ENCODE peak calls at places on chromosomes 2 and 18, in six cellular contexts. Z is upper lobe of right lung; L is keratinocyte; R is CD8-positive, alpha-beta T cell; V is lower lobe of right lung; U is left ventricle myocardium inferior. F is an unnamed sample. For H3K36me3, the result is how much of the 10 kb centered on the place peaks cover.

GRCh38 chr2:168466190-168466737 is 10.2 kb downstream of the CERS6 start:
- DNase-seq in Z (no peak), L (no peak), R (no peak), V (no peak), U (no peak), F (no peak)

GRCh38 chr2:120353931-120354330 is 8.0 kb downstream of the INHBB start:
- DNase-seq in Z (no peak), L (no peak), R (no peak), V (no peak), U (no peak), F (no peak)

GRCh38 chr2:235709969-235710879 is 216.4 kb downstream of the AGAP1 start:
- DNase-seq in Z (no peak), L (no peak), R (no peak), V (no peak), U (no peak), F (no peak)

GRCh38 chr18:7116001-7116831 is 1.4 kb downstream of the LAMA1 start:
- DNase-seq in Z (no peak), L (no peak), R (no peak), V (no peak), U (no peak), F (no peak)

GRCh38 chr18:57353137-57353939 is 981 bp downstream of the ST8SIA3 start:
- DNase-seq in Z (no peak), L (no peak), R (no peak), V (no peak), U (no peak), F (peak)

GRCh38 chr18:6373187-6373586 is 41.5 kb downstream of the L3MBTL4 start:
- DNase-seq in Z (no peak), L (no peak), R (no peak), V (no peak), U (no peak), F (no peak)

GRCh38 chr2:98348066-98348561 is 1.9 kb downstream of the CNGA3 start:
- DNase-seq in Z (no peak), L (no peak), R (no peak), V (no peak), U (no peak), F (peak)

GRCh38 chr2:215601990-215602721 is 166.3 kb upstream of the FN1 start:
- DNase-seq in Z (no peak), L (no peak), R (no peak), V (no peak), U (no peak), F (no peak)

GRCh38 chr18:13700153-13700552 is 26.2 kb downstream of the FAM210A start:
- DNase-seq in Z (no peak), L (no peak), R (no peak), V (no peak), U (no peak), F (no peak)

GRCh38 chr2:96580771-96581170 is 44.2 kb downstream of the ARID5A start:
- DNase-seq in Z (no peak), L (no peak), R (no peak), V (no peak), U (no peak), F (no peak)

GRCh38 chr2:166419616-166419934 is 43.8 kb upstream of the SCN9A start:
- DNase-seq in Z (no peak), L (peak), R (no peak), V (no peak), U (no peak), F (no peak)

GRCh38 chr2:127050803-127051115 is 56.2 kb downstream of the BIN1 start:
- DNase-seq in Z (peak), L (no peak), R (no peak), V (no peak), U (peak), F (peak)

GRCh38 chr2:219118504-219118903 is 42.1 kb downstream of the NHEJ1 start:
- DNase-seq in Z (no peak), L (no peak), R (no peak), V (no peak), U (peak), F (no peak)

GRCh38 chr18:42338683-42339082 is 383.6 kb downstream of the PIK3C3 start:
- DNase-seq in Z (no peak), L (no peak), R (no peak), V (no peak), U (no peak), F (no peak)

GRCh38 chr18:23053756-23054457 is 81.4 kb upstream of the CABLES1 start:
- DNase-seq in Z (no peak), L (no peak), R (no peak), V (no peak), U (no peak), F (peak)

GRCh38 chr2:126678278-126679073 is 22.5 kb downstream of the GYPC start:
- DNase-seq in Z (no peak), L (no peak), R (no peak), V (no peak), U (no peak), F (no peak)

GRCh38 chr2:64770137-64770780 is 116.5 kb upstream of the SERTAD2 start:
- DNase-seq in Z (no peak), L (no peak), R (no peak), V (no peak), U (no peak), F (no peak)

GRCh38 chr18:38397094-38397493 is 831.5 kb upstream of the CELF4 start:
- DNase-seq in Z (no peak), L (no peak), R (no peak), V (no peak), U (no peak), F (no peak)

GRCh38 chr2:98543214-98543613 is 65.1 kb downstream of the COA5 start:
- DNase-seq in Z (no peak), L (no peak), R (no peak), V (no peak), U (no peak), F (no peak)

GRCh38 chr2:224929512-224929911 is 112.8 kb downstream of the DOCK10 start:
- DNase-seq in Z (no peak), L (no peak), R (no peak), V (no peak), U (no peak), F (no peak)

GRCh38 chr2:62505649-62506420 is at the start of gene TMEM17:
- DNase-seq in Z (peak), L (no peak), R (peak), V (peak), U (peak), F (peak)

GRCh38 chr18:59765343-59765742 is 68.1 kb upstream of the CCBE1 start:
- DNase-seq in Z (no peak), L (no peak), R (no peak), V (no peak), U (no peak), F (no peak)

GRCh38 chr2:29000481-29000880 is 19.4 kb downstream of the TOGARAM2 start:
- DNase-seq in Z (peak), L (no peak), R (peak), V (peak), U (peak), F (no peak)

GRCh38 chr2:232485333-232485756 is 2.3 kb downstream of the ECEL1 start:
- DNase-seq in Z (peak), L (no peak), R (no peak), V (peak), U (no peak), F (no peak)

GRCh38 chr18:69787825-69788547 is 159.7 kb downstream of the CD226 start:
- DNase-seq in Z (no peak), L (peak), R (no peak), V (no peak), U (no peak), F (no peak)

GRCh38 chr2:97730245-97730644 is 16.9 kb downstream of the ZAP70 start:
- DNase-seq in Z (peak), L (peak), R (no peak), V (no peak), U (no peak), F (no peak)

GRCh38 chr18:62425465-62426190 is 97.2 kb upstream of the ZCCHC2 start:
- DNase-seq in Z (no peak), L (peak), R (peak), V (peak), U (peak), F (peak)

DNA sequence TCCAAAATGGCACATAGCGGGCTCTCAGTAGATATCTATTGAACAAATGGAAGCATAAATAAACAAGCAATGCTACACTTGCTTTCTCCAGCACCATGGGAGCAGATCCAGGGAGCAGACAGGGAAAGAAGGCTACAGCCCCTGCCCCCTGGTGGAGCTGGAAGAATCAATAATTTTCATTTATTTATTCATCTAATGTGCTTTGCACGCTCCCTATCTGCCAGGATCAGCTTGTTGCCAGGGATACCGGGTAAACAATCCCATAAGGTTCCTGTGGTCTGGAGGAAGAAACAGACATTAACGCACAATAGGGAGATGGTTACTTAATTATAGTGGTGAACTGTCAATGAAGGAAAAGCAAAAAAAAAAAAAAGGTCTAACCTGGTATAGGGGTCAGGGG is 40.1 kb upstream of the CLASP1 start:
- DNase-seq in Z (no peak), L (no peak), R (no peak), V (no peak), U (no peak), F (peak)
- TF ChIP-seq CTCF in Z (peak), L (peak), R (no peak), V (peak), U (peak), F (peak)

GRCh38 chr2:55013936-55014335 is 36.3 kb downstream of the RTN4 start:
- DNase-seq in Z (no peak), L (no peak), R (no peak), V (no peak), U (no peak), F (no peak)

GRCh38 chr2:55011741-55012574 is 38.3 kb downstream of the RTN4 start:
- DNase-seq in Z (no peak), L (no peak), R (no peak), V (no peak), U (no peak), F (no peak)

GRCh38 chr2:55014962-55015939 is 35.0 kb downstream of the RTN4 start:
- DNase-seq in Z (no peak), L (no peak), R (peak), V (no peak), U (no peak), F (peak)

GRCh38 chr2:55010915-55011314 is 39.3 kb downstream of the RTN4 start:
- DNase-seq in Z (no peak), L (no peak), R (no peak), V (peak), U (no peak), F (no peak)

DNA sequence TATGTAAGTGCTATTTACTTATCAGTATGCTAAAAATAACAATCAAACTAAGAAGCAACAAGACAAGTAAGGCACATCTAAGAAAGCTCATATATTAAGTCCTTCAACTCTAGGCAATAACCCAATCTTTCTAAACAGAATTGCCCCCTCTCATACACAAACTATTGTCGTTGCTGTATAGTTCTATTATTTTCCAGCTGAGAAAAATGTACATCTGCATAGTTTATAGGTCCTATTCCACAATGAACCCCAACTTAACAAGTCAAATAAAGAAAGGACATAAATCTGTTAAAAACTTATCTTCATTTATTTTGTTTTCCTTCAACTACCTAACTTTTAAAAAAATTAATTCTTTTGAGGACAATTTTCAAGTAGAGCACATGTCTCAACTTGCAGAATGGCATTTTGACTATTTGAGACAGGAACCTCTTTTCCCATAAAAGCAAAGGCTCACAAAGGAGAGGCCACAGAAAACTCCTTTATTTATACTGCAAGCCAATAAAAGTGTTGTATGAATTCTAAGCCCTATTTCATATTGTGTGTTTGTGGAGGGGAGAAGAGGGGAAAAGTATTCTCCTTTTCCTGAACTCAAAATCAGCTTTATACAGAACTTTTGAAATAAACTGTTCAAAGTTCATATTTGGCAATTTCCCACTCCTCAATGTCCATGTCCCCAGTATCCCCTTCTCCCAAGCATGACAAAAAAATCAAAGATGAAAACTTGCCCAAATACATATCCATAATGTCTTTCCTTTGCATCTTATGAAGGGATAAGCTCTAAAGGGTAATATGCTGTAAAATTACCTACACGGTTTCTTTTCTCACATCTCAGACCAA is 37.4 kb downstream of the RTN4 start:
- DNase-seq in Z (no peak), L (no peak), R (no peak), V (no peak), U (no peak), F (no peak)
- H3K4me3 ChIP-seq in Z (no peak), L (no peak), R (no peak), V (no peak), U (no peak), F (no peak)

GRCh38 chr2:111160758-111161157 is 40.0 kb downstream of the BCL2L11 start:
- DNase-seq in Z (no peak), L (no peak), R (no peak), V (no peak), U (no peak), F (no peak)
- H3K36me3 ChIP-seq in Z (under half), L (under half), R (under half), V (under half), U (under half), F (under half)

GRCh38 chr2:233977296-233977837 is 60.2 kb downstream of the TRPM8 start:
- DNase-seq in Z (peak), L (no peak), R (no peak), V (no peak), U (no peak), F (peak)

GRCh38 chr2:233979748-233980147 is 62.6 kb downstream of the TRPM8 start:
- DNase-seq in Z (no peak), L (no peak), R (no peak), V (no peak), U (no peak), F (no peak)

GRCh38 chr2:233976087-233976486 is 58.9 kb downstream of the TRPM8 start:
- DNase-seq in Z (no peak), L (no peak), R (no peak), V (no peak), U (no peak), F (no peak)

GRCh38 chr2:233974530-233975071 is 57.4 kb downstream of the TRPM8 start:
- DNase-seq in Z (no peak), L (peak), R (no peak), V (no peak), U (no peak), F (peak)

GRCh38 chr2:233976690-233977294 is 59.6 kb downstream of the TRPM8 start:
- DNase-seq in Z (no peak), L (no peak), R (peak), V (no peak), U (no peak), F (peak)
- TF ChIP-seq CTCF in Z (peak), L (peak), R (peak), V (peak), U (peak), F (peak)

DNA sequence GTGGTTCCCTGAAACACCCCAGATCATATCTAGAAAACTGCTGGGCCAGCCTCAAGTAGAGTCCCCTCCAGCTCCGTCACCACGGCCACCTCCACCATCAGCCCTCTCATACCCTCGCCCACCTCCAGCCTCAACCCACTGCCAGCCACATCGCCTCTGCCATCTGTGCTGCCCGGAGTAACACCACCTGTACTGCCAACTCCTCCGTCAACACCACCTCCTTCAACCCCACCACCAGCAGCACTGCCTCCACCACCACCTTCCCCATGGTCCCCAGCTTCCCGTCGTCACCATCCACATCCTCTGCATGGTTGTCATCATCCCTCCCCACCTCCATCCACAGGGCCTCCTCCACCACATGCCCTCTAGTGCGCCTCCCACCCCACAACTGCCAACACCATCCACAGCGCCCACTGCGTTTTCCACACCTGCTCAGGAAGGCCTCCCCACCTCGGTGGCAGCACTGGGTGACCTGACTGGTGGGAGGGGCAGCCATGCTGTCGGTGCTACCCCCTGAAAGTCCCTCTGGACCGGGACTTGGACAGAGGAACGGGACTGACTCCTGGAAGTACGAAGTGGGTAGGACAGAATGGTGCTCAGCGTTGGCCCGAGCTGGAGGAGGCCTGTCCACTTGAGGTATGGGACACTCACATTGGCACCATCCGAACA is 1.6 kb downstream of the SNED1 start:
- DNase-seq in Z (peak), L (no peak), R (peak), V (peak), U (peak), F (peak)
- H3K4me3 ChIP-seq in Z (peak), L (no peak), R (no peak), V (peak), U (peak), F (no peak)

GRCh38 chr2:9354318-9354717 is 69.0 kb downstream of the ITGB1BP1 start:
- DNase-seq in Z (no peak), L (no peak), R (no peak), V (no peak), U (no peak), F (no peak)
- H3K36me3 ChIP-seq in Z (under half), L (half or more), R (under half), V (half or more), U (half or more), F (under half)

DNA sequence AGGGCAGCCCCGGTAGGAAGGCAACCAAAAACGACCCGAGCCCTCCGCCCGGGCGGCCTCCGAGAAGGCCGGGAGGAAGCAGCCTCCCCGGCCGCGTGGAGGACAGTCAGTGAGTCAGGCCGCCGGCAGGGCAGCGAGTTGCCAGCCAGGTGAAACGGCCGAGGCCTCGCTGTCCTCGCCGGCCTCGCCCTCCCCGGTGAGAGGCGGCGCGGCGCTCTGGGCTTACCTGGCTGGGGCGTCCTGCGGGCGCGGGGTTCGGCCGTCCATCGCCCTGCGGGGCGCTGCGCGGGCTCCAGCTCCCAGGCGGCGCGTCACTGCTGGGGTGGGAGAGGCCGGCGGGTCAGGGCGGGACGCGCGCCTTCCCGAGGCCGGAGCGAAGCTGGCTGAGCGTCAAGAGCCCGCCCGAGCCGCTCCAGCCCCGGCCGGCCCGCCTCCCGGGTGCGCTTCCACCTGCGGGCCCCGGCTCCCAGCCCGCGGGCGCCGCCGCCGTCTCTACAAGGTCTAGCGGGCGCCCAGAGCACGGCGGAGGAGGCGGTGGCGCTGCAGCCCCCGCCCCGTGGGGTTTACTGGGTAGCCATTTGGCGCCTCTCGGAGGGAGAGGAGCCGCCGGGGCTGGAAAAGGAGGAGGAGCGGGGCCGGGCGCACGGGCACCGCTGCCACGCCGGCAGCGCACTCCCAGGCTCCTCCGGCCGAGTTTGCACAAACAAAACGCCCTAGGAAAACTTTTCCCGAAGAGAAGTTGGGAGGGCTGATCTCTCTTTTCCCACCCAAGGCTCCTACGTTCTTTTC is 499 bp downstream of the COBLL1 start:
- DNase-seq in Z (peak), L (no peak), R (peak), V (peak), U (peak), F (peak)
- TF ChIP-seq CTCF in Z (peak), L (no peak), R (no peak), V (peak), U (peak), F (peak)

DNA sequence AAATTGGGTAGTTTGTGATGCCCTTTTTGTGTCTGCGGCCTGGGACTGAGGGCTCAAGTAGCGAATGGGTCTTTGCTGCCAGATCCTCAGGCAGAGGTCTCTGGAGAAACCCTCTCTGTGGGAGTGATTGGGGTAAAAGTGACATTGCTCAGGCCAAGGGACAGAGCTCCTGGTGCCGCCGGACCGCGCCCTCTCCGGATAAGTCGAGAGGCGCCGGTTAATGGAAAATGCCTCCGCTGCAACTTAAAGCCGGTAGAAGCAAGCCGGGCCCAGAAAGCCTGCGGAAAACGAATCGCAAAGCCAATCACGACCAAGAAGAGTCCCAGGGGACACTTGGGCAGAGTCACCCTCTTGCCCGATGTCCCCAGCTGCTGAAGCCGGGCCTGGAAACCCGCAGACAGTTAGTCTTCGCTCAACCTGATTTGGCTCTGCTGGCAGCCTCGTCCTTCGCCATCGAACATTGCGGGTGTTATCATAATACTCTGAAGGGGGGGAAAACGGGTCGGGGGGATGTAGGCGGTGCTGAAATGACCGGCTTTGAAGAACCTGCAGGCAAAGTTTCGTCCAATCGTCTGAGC is 347 bp upstream of the HOXD12 start:
- DNase-seq in Z (no peak), L (no peak), R (peak), V (no peak), U (no peak), F (no peak)
- H3K4me3 ChIP-seq in Z (no peak), L (no peak), R (no peak), V (no peak), U (no peak), F (peak)

F was measured in BE2C.